ENCODE peak calls at places on chromosome 18, in eight cellular contexts. W is H9; B is ELR; J is RPMI7951; T is stimulated activated CD8-positive, alpha-beta memory T cell treated with anti-CD3 and anti-CD28 coated beads, Interleukin-4, amount 100 ng/mL, for 1 hour; A is KBM-7; M is AML-193; N is effector memory CD8-positive, alpha-beta T cell. L is an unnamed sample.

GRCh38 chr18:55422456-55423185 is 165.4 kb downstream of the TCF4 start:
- DNase-seq in W (no peak), B (peak), J (peak), T (no peak), A (no peak), M (no peak), N (no peak), L (no peak)

GRCh38 chr18:44518091-44518490 is 162.6 kb upstream of the SETBP1 start:
- DNase-seq in W (no peak), B (no peak), J (no peak), T (no peak), A (no peak), M (no peak), N (no peak), L (no peak)

GRCh38 chr18:56473400-56474059 is 164.9 kb downstream of the TXNL1 start:
- DNase-seq in W (no peak), B (no peak), J (no peak), T (no peak), A (no peak), M (no peak), N (no peak), L (no peak)

GRCh38 chr18:5413447-5413846 is 117.9 kb upstream of the ZBTB14 start:
- DNase-seq in W (no peak), B (no peak), J (no peak), T (no peak), A (no peak), M (no peak), N (no peak), L (no peak)

GRCh38 chr18:45566025-45566740 is 49.1 kb upstream of the SLC14A2 start:
- DNase-seq in W (no peak), B (peak), J (peak), T (no peak), A (no peak), M (no peak), N (no peak), L (no peak)

GRCh38 chr18:73787316-73787715 is 360.3 kb downstream of the FBXO15 start:
- DNase-seq in W (no peak), B (peak), J (no peak), T (no peak), A (no peak), M (no peak), N (no peak), L (no peak)

GRCh38 chr18:48975817-48976649 is 25.3 kb upstream of the SMAD7 start:
- DNase-seq in W (no peak), B (peak), J (peak), T (no peak), A (no peak), M (no peak), N (peak), L (no peak)

GRCh38 chr18:2589345-2590060 is 18.1 kb downstream of the NDC80 start:
- DNase-seq in W (no peak), B (peak), J (no peak), T (no peak), A (no peak), M (no peak), N (no peak), L (no peak)

GRCh38 chr18:73235921-73236320 is 368.1 kb upstream of the NETO1 start:
- DNase-seq in W (no peak), B (no peak), J (peak), T (no peak), A (no peak), M (no peak), N (no peak), L (no peak)

GRCh38 chr18:62420151-62420512 is 95.0 kb downstream of the TNFRSF11A start:
- DNase-seq in W (no peak), B (peak), J (peak), T (no peak), A (no peak), M (no peak), N (no peak), L (no peak)

GRCh38 chr18:59639136-59639535 is 58.1 kb downstream of the CCBE1 start:
- DNase-seq in W (no peak), B (peak), J (no peak), T (no peak), A (no peak), M (no peak), N (no peak), L (no peak)

GRCh38 chr18:49249523-49249922 is 210.9 kb downstream of the DYM start:
- DNase-seq in W (no peak), B (peak), J (peak), T (no peak), A (peak), M (peak), N (no peak), L (no peak)

GRCh38 chr18:59268722-59269562 is 4.3 kb downstream of the RAX start:
- DNase-seq in W (peak), B (no peak), J (no peak), T (no peak), A (peak), M (no peak), N (no peak), L (no peak)

GRCh38 chr18:45801396-45802004 is 24.0 kb upstream of the SIGLEC15 start:
- DNase-seq in W (no peak), B (no peak), J (peak), T (no peak), A (no peak), M (peak), N (no peak), L (no peak)

GRCh38 chr18:66560092-66560491 is 43.8 kb downstream of the CDH19 start:
- DNase-seq in W (no peak), B (peak), J (peak), T (no peak), A (no peak), M (peak), N (no peak), L (no peak)

GRCh38 chr18:68837665-68838390 is 39.9 kb downstream of the CCDC102B start:
- DNase-seq in W (no peak), B (peak), J (no peak), T (no peak), A (no peak), M (peak), N (no peak), L (no peak)

GRCh38 chr18:36828630-36829361 is at the start of the genes KIAA1328 and TPGS2:
- DNase-seq in W (peak), B (peak), J (peak), T (peak), A (peak), M (peak), N (peak), L (peak)

GRCh38 chr18:64379662-64380061 is 230.8 kb upstream of the LINC00305 start:
- DNase-seq in W (no peak), B (no peak), J (no peak), T (no peak), A (no peak), M (no peak), N (no peak), L (no peak)

GRCh38 chr18:23718731-23719130 is 29.5 kb downstream of the LAMA3 start:
- DNase-seq in W (no peak), B (peak), J (peak), T (no peak), A (no peak), M (no peak), N (no peak), L (no peak)